ENCODE peak calls at places on chromosome 12, in eight cellular contexts. R, X, D, C, N, K, B and F are unnamed samples.

GRCh38 chr12:52358575-52359350 is 8.5 kb downstream of the KRT85 start:
- DNase-seq in R (no peak), X (peak; percentile 71), D (no peak), C (no peak), N (no peak), K (peak; percentile 6), B (peak; percentile 44), F (no peak)

GRCh38 chr12:127675936-127676335 is 591.0 kb upstream of the TMEM132C start:
- DNase-seq in R (no peak), X (no peak), D (no peak), C (no peak), N (peak; percentile 12), K (no peak), B (no peak), F (no peak)

GRCh38 chr12:89831696-89832095 is 123.1 kb upstream of the ATP2B1 start:
- DNase-seq in R (no peak), X (no peak), D (no peak), C (no peak), N (no peak), K (no peak), B (no peak), F (no peak)

GRCh38 chr12:113422030-113422900 is at the start of gene SDSL:
- DNase-seq in R (peak; percentile 82), X (peak; percentile 19), D (peak; percentile 73), C (peak; percentile 90), N (peak; percentile 89), K (no peak), B (peak; percentile 85), F (peak; percentile 26)

GRCh38 chr12:45170456-45171042 is 45.3 kb upstream of the ANO6 start:
- DNase-seq in R (peak; percentile 82), X (peak; percentile 76), D (peak; percentile 85), C (peak; percentile 84), N (peak; percentile 82), K (peak; percentile 66), B (peak; percentile 96), F (peak; percentile 74)

GRCh38 chr12:7645395-7646177 is 20.1 kb downstream of the APOBEC1 start:
- DNase-seq in R (peak; percentile 42), X (peak; percentile 29), D (no peak), C (no peak), N (peak; percentile 52), K (peak; percentile 24), B (peak; percentile 70), F (no peak)

GRCh38 chr12:91202390-91202789 is 19.8 kb upstream of the DCN start:
- DNase-seq in R (no peak), X (no peak), D (no peak), C (no peak), N (no peak), K (no peak), B (no peak), F (no peak)

GRCh38 chr12:81998761-81999378 is 239.7 kb upstream of the PPFIA2 start:
- DNase-seq in R (no peak), X (no peak), D (no peak), C (no peak), N (no peak), K (no peak), B (no peak), F (no peak)

GRCh38 chr12:126782083-126782482 is 1484.9 kb upstream of the TMEM132C start:
- DNase-seq in R (no peak), X (no peak), D (no peak), C (no peak), N (no peak), K (no peak), B (no peak), F (no peak)

GRCh38 chr12:64624035-64624434 is 13.7 kb downstream of the RASSF3 start:
- DNase-seq in R (no peak), X (no peak), D (no peak), C (no peak), N (no peak), K (no peak), B (no peak), F (no peak)

GRCh38 chr12:7369274-7369729 is 65.4 kb downstream of the ACSM4 start:
- DNase-seq in R (no peak), X (no peak), D (no peak), C (no peak), N (peak; percentile 66), K (no peak), B (no peak), F (peak; percentile 8)

GRCh38 chr12:38392584-38393144 is 76.1 kb downstream of the ALG10B start:
- DNase-seq in R (no peak), X (no peak), D (no peak), C (no peak), N (peak; percentile 44), K (no peak), B (no peak), F (no peak)

GRCh38 chr12:55820679-55821078 is 2.8 kb downstream of the ORMDL2 start:
- DNase-seq in R (no peak), X (no peak), D (no peak), C (no peak), N (peak; percentile 59), K (no peak), B (peak; percentile 47), F (no peak)

GRCh38 chr12:6285063-6285477 is 25.4 kb upstream of the PLEKHG6 start:
- DNase-seq in R (peak; percentile 71), X (peak; percentile 34), D (peak; percentile 69), C (no peak), N (peak; percentile 78), K (peak; percentile 54), B (peak; percentile 93), F (peak; percentile 53)

GRCh38 chr12:90925562-90925961 is 29.4 kb downstream of the CCER1 start:
- DNase-seq in R (peak; percentile 12), X (no peak), D (no peak), C (no peak), N (no peak), K (no peak), B (peak; percentile 80), F (no peak)

DNA sequence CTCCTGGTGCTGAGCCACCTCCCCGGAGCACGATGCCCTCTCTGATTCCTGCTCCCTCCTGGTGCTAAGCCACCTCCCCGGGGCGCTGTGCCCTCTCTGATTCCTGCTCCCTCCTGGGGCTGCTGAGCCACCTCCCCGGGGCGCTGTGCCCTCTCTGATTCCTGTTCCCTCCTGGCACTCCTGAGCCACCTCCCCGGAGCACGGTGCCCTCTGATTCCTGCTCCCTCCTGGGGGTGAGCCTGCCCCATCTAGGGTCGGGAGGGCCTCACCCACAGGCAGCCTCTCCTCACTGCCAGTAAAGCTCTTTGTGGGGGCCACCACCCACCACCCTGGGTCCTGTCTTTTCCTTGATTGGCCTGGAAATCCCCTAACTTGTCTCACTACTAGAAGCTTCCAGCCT is 327.6 kb upstream of the SFSWAP start:
- DNase-seq in R (no peak), X (no peak), D (no peak), C (no peak), N (no peak), K (no peak), B (no peak), F (no peak)
- H3K9me3 ChIP-seq in R (no peaks in the 10 kb centered on the region), X (no peaks in the 10 kb centered on the region), D (no peaks in the 10 kb centered on the region), C (no peaks in the 10 kb centered on the region), N (no peaks in the 10 kb centered on the region), K (no peaks in the 10 kb centered on the region), B (no peaks in the 10 kb centered on the region), F (no peaks in the 10 kb centered on the region)

DNA sequence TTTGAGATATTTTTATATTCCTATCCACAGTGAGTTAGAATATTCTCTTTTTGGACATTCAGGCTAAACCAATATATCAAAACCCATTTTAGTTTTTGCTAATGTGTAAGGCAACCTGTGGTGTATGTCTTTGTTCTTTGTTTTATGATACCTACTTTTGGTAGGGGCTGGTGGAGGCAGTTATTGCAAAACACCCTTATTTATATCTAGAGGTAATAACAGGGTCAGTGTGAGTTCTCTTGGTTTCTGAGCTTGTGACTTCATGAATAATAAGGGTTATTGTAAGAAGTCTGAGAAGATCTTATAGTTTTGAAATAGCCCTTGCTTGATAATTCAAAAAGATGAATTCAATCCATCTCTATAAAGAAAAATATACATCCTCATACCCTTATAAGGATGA is 235.1 kb upstream of the LRIG3 start:
- DNase-seq in R (no peak), X (no peak), D (no peak), C (no peak), N (no peak), K (no peak), B (no peak), F (no peak)
- H3K9me3 ChIP-seq in R (no peaks in the 10 kb centered on the region), X (no peaks in the 10 kb centered on the region), D (peaks cover 8% of the 10 kb centered on the region), C (no peaks in the 10 kb centered on the region), N (no peaks in the 10 kb centered on the region), K (no peaks in the 10 kb centered on the region), B (peaks cover 54% of the 10 kb centered on the region), F (no peaks in the 10 kb centered on the region)

GRCh38 chr12:133180669-133181068 is 626 bp upstream of the ZNF268 start:
- DNase-seq in R (no peak), X (no peak), D (no peak), C (no peak), N (no peak), K (no peak), B (no peak), F (no peak)
- H3K9me3 ChIP-seq in R (peaks cover 7% of the 10 kb centered on the region), X (peaks cover 42% of the 10 kb centered on the region), D (peaks cover 28% of the 10 kb centered on the region), C (peaks cover 7% of the 10 kb centered on the region), N (no peaks in the 10 kb centered on the region), K (peaks cover 18% of the 10 kb centered on the region), B (peaks cover 86% of the 10 kb centered on the region), F (peaks cover 10% of the 10 kb centered on the region)

GRCh38 chr12:34598851-34599529 is 576.7 kb downstream of the ALG10 start:
- DNase-seq in R (no peak), X (no peak), D (peak; percentile 16), C (no peak), N (no peak), K (no peak), B (peak; percentile 28), F (no peak)
- H3K9me3 ChIP-seq in R (no peaks in the 10 kb centered on the region), X (peaks cover 45% of the 10 kb centered on the region), D (peaks cover 98% of the 10 kb centered on the region), C (peaks cover 3% of the 10 kb centered on the region), N (no peaks in the 10 kb centered on the region), K (peaks cover 16% of the 10 kb centered on the region), B (peaks cover 80% of the 10 kb centered on the region), F (no peaks in the 10 kb centered on the region)

GRCh38 chr12:34289431-34290190 is 267.3 kb downstream of the ALG10 start:
- DNase-seq in R (no peak), X (peak; percentile 3), D (no peak), C (peak; percentile 12), N (no peak), K (no peak), B (peak; percentile 20), F (no peak)
- H3K9me3 ChIP-seq in R (peaks cover 9% of the 10 kb centered on the region), X (peaks cover 49% of the 10 kb centered on the region), D (peaks cover 80% of the 10 kb centered on the region), C (no peaks in the 10 kb centered on the region), N (no peaks in the 10 kb centered on the region), K (no peaks in the 10 kb centered on the region), B (peaks cover 49% of the 10 kb centered on the region), F (no peaks in the 10 kb centered on the region)